ENCODE peak calls at places on chromosomes 1 and 21, in eight cellular contexts. V is posterior vena cava; A is sigmoid colon; F is stimulated activated CD8-positive, alpha-beta memory T cell treated with anti-CD3 and anti-CD28 coated beads, Interleukin-7, amount 100 ng/mL, for 24 hours; Y is cardiac fibroblast; B is activated CD4-positive, CD25-positive, alpha-beta regulatory T cell; M is gastrocnemius medialis; U is HT-29. S is an unnamed sample.

GRCh38 chr1:42210421-42211133 is 46.0 kb upstream of the GUCA2A start:
- DNase-seq in V (no peak), A (no peak), F (no peak), Y (peak), B (no peak), M (no peak), U (no peak), S (no peak)

GRCh38 chr21:25709684-25710265 is 24.9 kb downstream of the ATP5PF start:
- DNase-seq in V (no peak), A (no peak), F (no peak), Y (no peak), B (no peak), M (no peak), U (no peak), S (no peak)

GRCh38 chr1:157359309-157360020 is 192.8 kb downstream of the FCRL5 start:
- DNase-seq in V (no peak), A (no peak), F (no peak), Y (no peak), B (no peak), M (no peak), U (no peak), S (no peak)

GRCh38 chr1:3473381-3473844 is 18.9 kb downstream of the ARHGEF16 start:
- DNase-seq in V (no peak), A (no peak), F (no peak), Y (peak), B (no peak), M (no peak), U (no peak), S (no peak)

GRCh38 chr1:57270926-57271698 is 152.7 kb downstream of the DAB1 start:
- DNase-seq in V (no peak), A (no peak), F (no peak), Y (no peak), B (no peak), M (no peak), U (no peak), S (no peak)

GRCh38 chr1:214520544-214521165 is 30.7 kb downstream of the PTPN14 start:
- DNase-seq in V (no peak), A (no peak), F (no peak), Y (no peak), B (no peak), M (no peak), U (no peak), S (no peak)

GRCh38 chr21:29829514-29830255 is 110.1 kb downstream of the GRIK1 start:
- DNase-seq in V (no peak), A (no peak), F (no peak), Y (no peak), B (no peak), M (no peak), U (no peak), S (no peak)

GRCh38 chr1:2232255-2232915 is 4.3 kb downstream of the SKI start:
- DNase-seq in V (no peak), A (no peak), F (no peak), Y (no peak), B (no peak), M (no peak), U (no peak), S (no peak)

GRCh38 chr1:159931101-159931816 is 6.0 kb upstream of the TAGLN2 start:
- DNase-seq in V (peak), A (no peak), F (no peak), Y (no peak), B (no peak), M (no peak), U (no peak), S (no peak)

GRCh38 chr1:223230161-223230881 is 87.3 kb upstream of the TLR5 start:
- DNase-seq in V (no peak), A (no peak), F (no peak), Y (peak), B (no peak), M (no peak), U (no peak), S (no peak)

GRCh38 chr1:7171574-7171973 is 386.3 kb downstream of the CAMTA1 start:
- DNase-seq in V (no peak), A (no peak), F (no peak), Y (no peak), B (no peak), M (no peak), U (no peak), S (no peak)

S was measured in HuH-7.